ENCODE peak calls at places on chromosomes 5 and 9, in seven cellular contexts. One of them, this sample, is unnamed.

GRCh38 chr5:25107878-25108277 is 463.1 kb upstream of the CDH10 start:
- DNase-seq in right atrium auricular region: no peak
- DNase-seq in AG10803: no peak
- DNase-seq in heart left ventricle: no peak
- DNase-seq in fibroblast of pulmonary artery: no peak
- DNase-seq in GM12865: no peak
- DNase-seq in suprapubic skin: no peak
- DNase-seq in this sample: no peak

GRCh38 chr9:73470766-73471165 is 319.1 kb downstream of the ANXA1 start:
- DNase-seq in right atrium auricular region: no peak
- DNase-seq in AG10803: no peak
- DNase-seq in heart left ventricle: no peak
- DNase-seq in fibroblast of pulmonary artery: no peak
- DNase-seq in GM12865: no peak
- DNase-seq in suprapubic skin: no peak
- DNase-seq in this sample: no peak

GRCh38 chr5:4411664-4412063 is 728.5 kb upstream of the ADAMTS16 start:
- DNase-seq in right atrium auricular region: no peak
- DNase-seq in AG10803: no peak
- DNase-seq in heart left ventricle: no peak
- DNase-seq in fibroblast of pulmonary artery: no peak
- DNase-seq in GM12865: no peak
- DNase-seq in suprapubic skin: no peak
- DNase-seq in this sample: no peak

GRCh38 chr9:111728617-111729366 is 65.9 kb downstream of the SHOC1 start:
- DNase-seq in right atrium auricular region: no peak
- DNase-seq in AG10803: peak
- DNase-seq in heart left ventricle: no peak
- DNase-seq in fibroblast of pulmonary artery: peak
- DNase-seq in GM12865: no peak
- DNase-seq in suprapubic skin: no peak
- DNase-seq in this sample: peak

GRCh38 chr5:117681855-117682254 is 1107.2 kb upstream of the SEMA6A start:
- DNase-seq in right atrium auricular region: no peak
- DNase-seq in AG10803: no peak
- DNase-seq in heart left ventricle: no peak
- DNase-seq in fibroblast of pulmonary artery: no peak
- DNase-seq in GM12865: no peak
- DNase-seq in suprapubic skin: no peak
- DNase-seq in this sample: no peak

GRCh38 chr5:83475540-83476469 is 4.3 kb downstream of the VCAN start:
- DNase-seq in right atrium auricular region: no peak
- DNase-seq in AG10803: peak
- DNase-seq in heart left ventricle: no peak
- DNase-seq in fibroblast of pulmonary artery: peak
- DNase-seq in GM12865: no peak
- DNase-seq in suprapubic skin: no peak
- DNase-seq in this sample: peak

GRCh38 chr5:142499591-142500384 is 175.0 kb upstream of the SPRY4 start:
- DNase-seq in right atrium auricular region: no peak
- DNase-seq in AG10803: peak
- DNase-seq in heart left ventricle: no peak
- DNase-seq in fibroblast of pulmonary artery: no peak
- DNase-seq in GM12865: no peak
- DNase-seq in suprapubic skin: no peak
- DNase-seq in this sample: no peak

GRCh38 chr5:140295414-140295813 is 7.5 kb downstream of the PFDN1 start:
- DNase-seq in right atrium auricular region: peak
- DNase-seq in AG10803: peak
- DNase-seq in heart left ventricle: no peak
- DNase-seq in fibroblast of pulmonary artery: peak
- DNase-seq in GM12865: peak
- DNase-seq in suprapubic skin: no peak
- DNase-seq in this sample: peak

GRCh38 chr9:28539432-28539831 is 966.2 kb upstream of the C9orf72 start:
- DNase-seq in right atrium auricular region: no peak
- DNase-seq in AG10803: no peak
- DNase-seq in heart left ventricle: no peak
- DNase-seq in fibroblast of pulmonary artery: no peak
- DNase-seq in GM12865: no peak
- DNase-seq in suprapubic skin: no peak
- DNase-seq in this sample: no peak

GRCh38 chr5:131107128-131107527 is 57.9 kb downstream of the HINT1 start:
- DNase-seq in right atrium auricular region: no peak
- DNase-seq in AG10803: no peak
- DNase-seq in heart left ventricle: no peak
- DNase-seq in fibroblast of pulmonary artery: no peak
- DNase-seq in GM12865: no peak
- DNase-seq in suprapubic skin: no peak
- DNase-seq in this sample: no peak

GRCh38 chr5:39598641-39599248 is 174.0 kb upstream of the DAB2 start:
- DNase-seq in right atrium auricular region: no peak
- DNase-seq in AG10803: no peak
- DNase-seq in heart left ventricle: no peak
- DNase-seq in fibroblast of pulmonary artery: no peak
- DNase-seq in GM12865: no peak
- DNase-seq in suprapubic skin: no peak
- DNase-seq in this sample: no peak

DNA sequence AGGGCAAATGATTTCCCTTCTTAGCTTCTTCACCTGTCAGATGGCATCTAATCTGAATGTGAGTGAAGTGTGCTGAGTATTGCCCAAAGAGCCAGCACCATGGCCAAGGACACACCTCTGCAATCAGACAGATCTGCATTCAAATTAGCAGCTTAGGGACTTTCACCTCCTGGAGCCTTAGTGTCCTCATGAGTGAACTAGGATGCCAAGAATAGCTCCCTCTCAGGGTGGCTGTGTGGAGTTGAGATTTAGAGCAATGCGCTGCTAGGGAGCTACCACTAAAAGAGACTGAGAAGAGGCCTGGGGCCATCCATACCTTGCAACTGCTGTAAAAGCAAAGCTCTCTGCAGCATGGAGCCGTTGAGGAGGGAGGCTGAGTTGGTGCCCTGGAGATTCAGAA is 1.4 kb downstream of the CIZ1 start:
- DNase-seq in right atrium auricular region: no peak
- DNase-seq in AG10803: no peak
- DNase-seq in heart left ventricle: no peak
- DNase-seq in fibroblast of pulmonary artery: no peak
- DNase-seq in GM12865: peak
- DNase-seq in suprapubic skin: no peak
- DNase-seq in this sample: no peak
- H3K4me3 ChIP-seq in right atrium auricular region: no peak
- H3K4me3 ChIP-seq in AG10803: peak
- H3K4me3 ChIP-seq in heart left ventricle: no peak
- H3K4me3 ChIP-seq in fibroblast of pulmonary artery: peak
- H3K4me3 ChIP-seq in GM12865: no peak
- H3K4me3 ChIP-seq in suprapubic skin: peak
- H3K4me3 ChIP-seq in this sample: peak

GRCh38 chr9:89312154-89312616 is 1.2 kb downstream of the CKS2 start:
- DNase-seq in right atrium auricular region: no peak
- DNase-seq in AG10803: no peak
- DNase-seq in heart left ventricle: no peak
- DNase-seq in fibroblast of pulmonary artery: no peak
- DNase-seq in GM12865: peak
- DNase-seq in suprapubic skin: no peak
- DNase-seq in this sample: no peak
- H3K4me3 ChIP-seq in right atrium auricular region: peak
- H3K4me3 ChIP-seq in AG10803: peak
- H3K4me3 ChIP-seq in heart left ventricle: no peak
- H3K4me3 ChIP-seq in fibroblast of pulmonary artery: peak
- H3K4me3 ChIP-seq in GM12865: peak
- H3K4me3 ChIP-seq in suprapubic skin: peak
- H3K4me3 ChIP-seq in this sample: peak

DNA sequence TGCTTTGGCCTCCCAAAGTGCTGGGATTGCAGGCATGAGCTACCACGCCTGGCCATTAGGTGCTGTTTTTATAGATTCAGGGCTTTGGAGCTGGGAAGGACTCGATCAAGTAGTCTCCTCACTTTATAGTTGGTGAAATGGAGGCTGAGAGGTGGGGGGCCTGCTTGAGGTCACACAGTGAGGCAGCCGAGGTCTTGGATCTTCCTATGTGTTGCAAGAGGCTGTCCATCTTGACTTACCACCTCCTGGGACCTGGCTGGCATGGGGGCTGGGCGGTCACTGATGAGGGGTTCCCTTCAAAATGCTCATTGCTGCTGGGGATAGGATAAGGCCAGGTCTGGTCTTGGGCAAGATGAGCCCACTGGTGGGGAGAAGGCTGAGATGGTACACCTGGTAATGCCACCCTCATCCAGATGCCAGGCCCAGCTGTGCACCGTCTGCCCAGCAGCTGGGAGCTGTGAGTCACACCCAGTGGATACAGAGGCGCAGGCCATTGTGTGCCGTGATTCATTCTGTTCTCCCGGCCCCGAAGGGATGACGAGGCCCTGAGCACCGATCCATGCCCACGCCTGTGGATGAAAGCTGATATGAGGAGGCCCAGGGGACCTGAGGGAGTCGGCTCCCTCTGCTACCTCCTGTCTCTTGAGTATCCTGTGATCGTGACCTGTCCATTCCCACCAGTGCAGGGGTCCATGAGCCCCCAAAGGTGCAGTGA is 10.5 kb upstream of the NDST1 start:
- DNase-seq in right atrium auricular region: peak
- DNase-seq in AG10803: peak
- DNase-seq in heart left ventricle: no peak
- DNase-seq in fibroblast of pulmonary artery: peak
- DNase-seq in GM12865: no peak
- DNase-seq in suprapubic skin: no peak
- DNase-seq in this sample: peak
- H3K4me3 ChIP-seq in right atrium auricular region: peak
- H3K4me3 ChIP-seq in AG10803: peak
- H3K4me3 ChIP-seq in heart left ventricle: no peak
- H3K4me3 ChIP-seq in fibroblast of pulmonary artery: no peak
- H3K4me3 ChIP-seq in GM12865: no peak
- H3K4me3 ChIP-seq in suprapubic skin: no peak
- H3K4me3 ChIP-seq in this sample: peak

DNA sequence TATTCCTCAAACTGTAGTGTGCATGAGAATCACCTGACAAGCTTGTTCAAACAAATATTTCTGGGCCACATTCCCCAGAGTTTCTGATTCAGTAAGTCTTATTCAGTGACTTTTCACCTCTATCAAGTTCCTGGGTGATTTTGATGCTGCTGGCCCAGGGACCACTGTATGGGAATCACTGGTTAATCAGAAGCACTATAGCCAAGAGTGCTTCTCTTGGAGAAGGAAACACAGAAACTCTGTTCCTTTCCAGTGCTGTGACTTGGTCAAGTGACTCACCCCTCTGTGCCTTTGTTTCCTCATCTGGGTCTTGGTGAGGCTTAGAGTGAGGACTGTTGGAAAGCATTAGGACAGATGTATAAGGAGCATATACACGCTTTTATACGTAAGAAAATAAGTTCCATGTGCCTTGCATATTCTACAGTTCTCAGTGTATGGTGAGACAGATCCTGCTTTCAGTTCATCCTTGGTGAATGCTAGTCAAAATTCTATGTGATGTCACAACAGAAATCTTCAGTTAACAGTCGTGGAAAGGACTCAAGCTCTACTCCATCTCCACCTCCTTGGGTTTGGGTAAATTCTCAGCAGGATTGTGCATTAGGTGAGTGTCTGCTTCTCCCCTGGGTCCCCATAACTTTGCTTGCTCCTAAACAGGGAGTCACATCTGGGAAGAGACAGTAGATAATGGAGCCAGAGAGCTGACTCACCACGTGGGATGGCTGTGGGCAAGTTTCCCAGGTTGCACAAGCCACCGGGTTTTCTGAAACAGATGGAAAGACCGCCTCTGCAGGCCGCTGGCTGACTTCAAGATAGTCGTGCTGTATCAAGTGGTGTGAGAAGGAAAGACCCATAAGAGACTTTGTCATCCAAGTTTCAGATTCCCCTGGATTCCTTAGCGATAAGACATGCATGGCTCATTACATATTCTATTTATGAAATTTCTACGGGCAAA is 117.0 kb downstream of the NXNL2 start:
- DNase-seq in right atrium auricular region: peak
- DNase-seq in AG10803: peak
- DNase-seq in heart left ventricle: peak
- DNase-seq in fibroblast of pulmonary artery: peak
- DNase-seq in GM12865: no peak
- DNase-seq in suprapubic skin: peak
- DNase-seq in this sample: peak
- H3K4me3 ChIP-seq in right atrium auricular region: no peak
- H3K4me3 ChIP-seq in AG10803: peak
- H3K4me3 ChIP-seq in heart left ventricle: no peak
- H3K4me3 ChIP-seq in fibroblast of pulmonary artery: no peak
- H3K4me3 ChIP-seq in GM12865: no peak
- H3K4me3 ChIP-seq in suprapubic skin: no peak
- H3K4me3 ChIP-seq in this sample: no peak

GRCh38 chr5:133051117-133051546 is 681 bp upstream of the HSPA4 start:
- DNase-seq in right atrium auricular region: no peak
- DNase-seq in AG10803: no peak
- DNase-seq in heart left ventricle: no peak
- DNase-seq in fibroblast of pulmonary artery: no peak
- DNase-seq in GM12865: no peak
- DNase-seq in suprapubic skin: no peak
- DNase-seq in this sample: no peak

GRCh38 chr5:133049726-133050048 is 2.1 kb upstream of the HSPA4 start:
- DNase-seq in right atrium auricular region: no peak
- DNase-seq in AG10803: no peak
- DNase-seq in heart left ventricle: no peak
- DNase-seq in fibroblast of pulmonary artery: no peak
- DNase-seq in GM12865: no peak
- DNase-seq in suprapubic skin: no peak
- DNase-seq in this sample: no peak

GRCh38 chr5:133047404-133047803 is 4.4 kb upstream of the HSPA4 start:
- DNase-seq in right atrium auricular region: no peak
- DNase-seq in AG10803: no peak
- DNase-seq in heart left ventricle: no peak
- DNase-seq in fibroblast of pulmonary artery: no peak
- DNase-seq in GM12865: no peak
- DNase-seq in suprapubic skin: no peak
- DNase-seq in this sample: no peak

GRCh38 chr5:133050500-133050899 is 1.3 kb upstream of the HSPA4 start:
- DNase-seq in right atrium auricular region: no peak
- DNase-seq in AG10803: no peak
- DNase-seq in heart left ventricle: no peak
- DNase-seq in fibroblast of pulmonary artery: no peak
- DNase-seq in GM12865: peak
- DNase-seq in suprapubic skin: no peak
- DNase-seq in this sample: no peak

GRCh38 chr5:133048993-133049725 is 2.7 kb upstream of the HSPA4 start:
- DNase-seq in right atrium auricular region: no peak
- DNase-seq in AG10803: peak
- DNase-seq in heart left ventricle: no peak
- DNase-seq in fibroblast of pulmonary artery: peak
- DNase-seq in GM12865: no peak
- DNase-seq in suprapubic skin: no peak
- DNase-seq in this sample: no peak
- H3K4me3 ChIP-seq in right atrium auricular region: peak
- H3K4me3 ChIP-seq in AG10803: no peak
- H3K4me3 ChIP-seq in heart left ventricle: no peak
- H3K4me3 ChIP-seq in fibroblast of pulmonary artery: no peak
- H3K4me3 ChIP-seq in GM12865: no peak
- H3K4me3 ChIP-seq in suprapubic skin: no peak
- H3K4me3 ChIP-seq in this sample: no peak

DNA sequence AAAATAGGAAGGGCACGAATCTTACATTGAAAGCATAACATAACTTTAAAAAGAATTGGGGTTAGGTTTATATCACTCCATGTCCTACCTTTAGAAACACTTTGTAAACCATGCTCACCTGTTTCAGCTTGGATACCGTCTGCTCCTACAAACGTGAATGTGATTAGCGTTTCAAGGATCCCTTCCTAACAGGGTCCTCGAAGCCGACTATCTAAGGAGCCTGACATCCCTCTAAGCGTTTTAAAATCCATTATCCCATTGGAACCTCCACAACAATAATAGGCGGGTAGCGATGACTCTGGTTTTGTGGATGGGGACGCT is 1.0 kb downstream of the SVEP1 start:
- DNase-seq in right atrium auricular region: no peak
- DNase-seq in AG10803: no peak
- DNase-seq in heart left ventricle: no peak
- DNase-seq in fibroblast of pulmonary artery: no peak
- DNase-seq in GM12865: no peak
- DNase-seq in suprapubic skin: no peak
- DNase-seq in this sample: no peak
- H3K4me3 ChIP-seq in right atrium auricular region: peak
- H3K4me3 ChIP-seq in AG10803: peak
- H3K4me3 ChIP-seq in heart left ventricle: peak
- H3K4me3 ChIP-seq in fibroblast of pulmonary artery: peak
- H3K4me3 ChIP-seq in GM12865: no peak
- H3K4me3 ChIP-seq in suprapubic skin: peak
- H3K4me3 ChIP-seq in this sample: peak